ENCODE peak calls at places on chromosomes 1 and 21, in seven cellular contexts. E is H4; C is mesothelial cell of epicardium; F is ovary; N is CD8-positive, alpha-beta T cell; X is left colon; G is lower leg skin. B is an unnamed sample.

GRCh38 chr1:70503358-70503757 is 92.3 kb downstream of the CTH start:
- DNase-seq in C (no peak), N (no peak), X (no peak), F (no peak), G (no peak), E (no peak), B (no peak)

GRCh38 chr1:37958690-37959089 is 11.8 kb upstream of the INPP5B start:
- DNase-seq in N (no peak), G (no peak), E (no peak), F (no peak), C (no peak), X (no peak), B (peak)

GRCh38 chr1:53062731-53063591 is 948 bp downstream of the PODN start:
- DNase-seq in E (no peak), C (peak), G (peak), N (no peak), X (no peak), F (no peak), B (no peak)

GRCh38 chr1:28950449-28950848 is 36.1 kb downstream of the EPB41 start:
- DNase-seq in F (no peak), N (no peak), E (no peak), C (no peak), X (no peak), G (no peak), B (no peak)

GRCh38 chr1:11492235-11492634 is 13.3 kb downstream of the DISP3 start:
- DNase-seq in N (no peak), G (no peak), C (no peak), F (no peak), E (no peak), X (no peak), B (no peak)

GRCh38 chr1:178870944-178871343 is at the start of gene ANGPTL1:
- DNase-seq in C (no peak), N (no peak), G (no peak), X (no peak), E (peak), F (peak), B (no peak)

GRCh38 chr1:2535981-2536380 is 5.9 kb upstream of the HES5 start:
- DNase-seq in N (no peak), F (no peak), X (no peak), C (no peak), E (no peak), G (no peak), B (no peak)

GRCh38 chr1:1337793-1338147 is 6.7 kb downstream of the TAS1R3 start:
- DNase-seq in N (no peak), G (no peak), C (no peak), E (no peak), X (peak), F (no peak), B (no peak)

GRCh38 chr1:231844986-231845502 is 218.5 kb downstream of the DISC1 start:
- DNase-seq in F (no peak), N (no peak), G (no peak), C (no peak), X (no peak), E (peak), B (no peak)

GRCh38 chr1:197521118-197521739 is 253.2 kb downstream of the CRB1 start:
- DNase-seq in E (peak), G (no peak), N (no peak), F (no peak), C (no peak), X (no peak), B (no peak)

GRCh38 chr1:209402697-209403096 is 180.8 kb upstream of the CAMK1G start:
- DNase-seq in E (no peak), C (no peak), X (no peak), G (no peak), N (no peak), F (no peak), B (no peak)

GRCh38 chr1:38208720-38209632 is 162.4 kb upstream of the POU3F1 start:
- DNase-seq in X (no peak), E (no peak), G (no peak), F (no peak), C (no peak), N (no peak), B (no peak)

GRCh38 chr21:33403128-33403785 is at the start of gene IFNGR2:
- DNase-seq in X (peak), G (no peak), C (peak), F (peak), N (peak), E (no peak), B (no peak)

GRCh38 chr1:86775395-86775794 is 71.0 kb downstream of the SH3GLB1 start:
- DNase-seq in G (no peak), F (no peak), N (no peak), X (no peak), E (no peak), C (no peak), B (no peak)

GRCh38 chr1:164961714-164962113 is 394.8 kb downstream of the LMX1A start:
- DNase-seq in N (no peak), X (no peak), F (no peak), G (no peak), C (no peak), E (no peak), B (no peak)

GRCh38 chr1:22618056-22618455 is 18.4 kb upstream of the C1QA start:
- DNase-seq in N (no peak), C (no peak), F (no peak), G (no peak), E (no peak), X (no peak), B (no peak)

GRCh38 chr1:153845158-153845557 is 70.0 kb downstream of the SLC27A3 start:
- DNase-seq in C (no peak), G (no peak), X (no peak), N (no peak), E (no peak), F (no peak), B (no peak)

GRCh38 chr1:162889989-162890388 is 29.0 kb upstream of the CCDC190 start:
- DNase-seq in G (no peak), F (no peak), E (no peak), C (no peak), N (no peak), X (no peak), B (no peak)